ENCODE peak calls at places on chromosomes 6 and 20, in eight cellular contexts. R is HepG2, S is HCT116, W is K562, E is SK-N-SH, K is H1, D is endothelial cell of umbilical vein, L is GM12878. Z is an unnamed sample. For H3K9me3, the result is how much of the 10 kb centered on the place peaks cover.

GRCh38 chr20:51318058-51318960 is 224.2 kb downstream of the NFATC2 start:
- DNase-seq in K (peak), D (peak), W (peak), S (peak), E (peak), R (peak), L (no peak), Z (no peak)

GRCh38 chr6:24859608-24860007 is 60.9 kb upstream of the ARMH2 start:
- DNase-seq in S (no peak), K (no peak), R (no peak), E (no peak), D (no peak), L (no peak), W (no peak), Z (no peak)

GRCh38 chr6:1856381-1856780 is 246.7 kb downstream of the FOXC1 start:
- DNase-seq in S (no peak), R (no peak), E (peak), W (no peak), L (peak), D (peak), K (no peak), Z (peak)

GRCh38 chr6:15086273-15087158 is 159.4 kb upstream of the JARID2 start:
- DNase-seq in R (no peak), S (no peak), E (no peak), W (no peak), D (no peak), K (no peak), L (no peak), Z (no peak)

GRCh38 chr6:105174512-105174911 is 5.3 kb downstream of the POPDC3 start:
- DNase-seq in S (no peak), E (no peak), L (no peak), D (no peak), K (no peak), R (no peak), W (no peak), Z (no peak)

GRCh38 chr6:108417027-108417426 is 122.2 kb downstream of the AFG1L start:
- DNase-seq in R (no peak), L (no peak), K (no peak), E (no peak), D (no peak), W (no peak), S (no peak), Z (no peak)

GRCh38 chr6:75272145-75272840 is 12.3 kb downstream of the TMEM30A start:
- DNase-seq in K (no peak), L (no peak), E (no peak), D (peak), W (no peak), S (no peak), R (no peak), Z (no peak)

GRCh38 chr6:106124015-106124414 is 37.9 kb downstream of the PRDM1 start:
- DNase-seq in E (no peak), R (no peak), L (no peak), W (no peak), K (no peak), D (no peak), S (no peak), Z (no peak)

GRCh38 chr20:52191132-52191435 is 495 bp downstream of the ZFP64 start:
- DNase-seq in E (no peak), K (no peak), W (no peak), R (no peak), S (no peak), D (no peak), L (no peak), Z (no peak)

GRCh38 chr6:74213995-74214394 is 518.0 kb downstream of the CD109 start:
- DNase-seq in K (no peak), R (no peak), S (no peak), W (no peak), D (no peak), L (no peak), E (no peak), Z (no peak)

GRCh38 chr20:24983896-24984295 is 8.7 kb downstream of the APMAP start:
- DNase-seq in S (no peak), L (no peak), D (no peak), W (no peak), K (peak), E (no peak), R (no peak), Z (no peak)

GRCh38 chr6:25706314-25707014 is 48.1 kb upstream of the SLC17A4 start:
- DNase-seq in D (no peak), E (peak), R (peak), L (no peak), S (no peak), K (no peak), W (no peak), Z (no peak)

GRCh38 chr6:75532521-75532920 is 38.9 kb upstream of the FILIP1 start:
- DNase-seq in E (no peak), D (no peak), K (no peak), L (no peak), W (no peak), S (no peak), R (no peak), Z (no peak)

GRCh38 chr6:92847988-92848387 is 571.4 kb downstream of the EPHA7 start:
- DNase-seq in L (no peak), E (no peak), D (no peak), K (no peak), W (no peak), R (no peak), S (no peak), Z (no peak)

GRCh38 chr6:163310973-163311383 is 103.5 kb upstream of the QKI start:
- DNase-seq in L (no peak), E (no peak), K (no peak), D (no peak), S (no peak), W (no peak), R (no peak), Z (no peak)

GRCh38 chr6:131213501-131213990 is 78.3 kb downstream of the AKAP7 start:
- DNase-seq in L (no peak), K (no peak), D (peak), S (no peak), R (no peak), E (no peak), W (no peak), Z (no peak)

GRCh38 chr6:70388814-70389213 is 24.5 kb upstream of the FAM135A start:
- DNase-seq in E (no peak), S (no peak), D (no peak), R (no peak), W (peak), K (no peak), L (no peak), Z (no peak)

GRCh38 chr20:38171301-38172010 is 6.4 kb upstream of the TGM2 start:
- DNase-seq in K (no peak), W (no peak), E (no peak), R (peak), S (no peak), D (no peak), L (no peak), Z (no peak)

GRCh38 chr6:109174911-109175310 is 79.6 kb downstream of the CEP57L1 start:
- DNase-seq in E (no peak), S (no peak), K (no peak), W (no peak), D (no peak), R (no peak), L (no peak), Z (no peak)

GRCh38 chr20:25139061-25139705 is 56.3 kb upstream of the ENTPD6 start:
- DNase-seq in L (no peak), K (no peak), E (no peak), R (peak), D (no peak), S (peak), W (no peak), Z (no peak)

GRCh38 chr20:47773381-47773786 is 11.9 kb downstream of the SULF2 start:
- DNase-seq in R (no peak), K (no peak), W (no peak), S (no peak), E (no peak), D (peak), L (no peak), Z (no peak)

GRCh38 chr6:155234167-155234566 is 29.6 kb upstream of the CLDN20 start:
- DNase-seq in W (no peak), S (no peak), K (no peak), D (no peak), E (no peak), R (peak), L (no peak), Z (no peak)

GRCh38 chr6:11197175-11197535 is 35.3 kb downstream of the NEDD9 start:
- DNase-seq in W (no peak), K (no peak), D (peak), S (no peak), L (no peak), R (no peak), E (no peak), Z (no peak)

GRCh38 chr6:92577077-92577719 is 842.2 kb downstream of the EPHA7 start:
- DNase-seq in R (peak), K (no peak), S (no peak), W (no peak), D (peak), L (no peak), E (no peak), Z (no peak)

GRCh38 chr6:22954749-22955385 is 385.5 kb downstream of the HDGFL1 start:
- DNase-seq in K (no peak), E (no peak), R (peak), S (no peak), D (peak), W (no peak), L (no peak), Z (no peak)

GRCh38 chr6:7165736-7166296 is 58.1 kb downstream of the RREB1 start:
- DNase-seq in K (no peak), S (no peak), E (no peak), D (no peak), L (no peak), W (peak), R (no peak), Z (no peak)

GRCh38 chr6:159578629-159579028 is 114.4 kb downstream of the SOD2 start:
- DNase-seq in R (no peak), E (no peak), W (no peak), S (no peak), K (no peak), L (no peak), D (no peak), Z (no peak)

GRCh38 chr20:20297752-20298151 is 70.2 kb upstream of the INSM1 start:
- DNase-seq in K (no peak), L (no peak), S (no peak), W (no peak), R (no peak), E (no peak), D (no peak), Z (no peak)

GRCh38 chr20:20299904-20300303 is 68.0 kb upstream of the INSM1 start:
- DNase-seq in K (no peak), E (no peak), R (no peak), D (no peak), W (no peak), S (no peak), L (no peak), Z (no peak)

GRCh38 chr20:20304942-20305341 is 63.0 kb upstream of the INSM1 start:
- DNase-seq in S (no peak), E (no peak), W (no peak), K (no peak), L (no peak), D (no peak), R (no peak), Z (no peak)

GRCh38 chr20:20303742-20304141 is 64.2 kb upstream of the INSM1 start:
- DNase-seq in R (no peak), E (no peak), K (no peak), D (no peak), S (no peak), L (no peak), W (no peak), Z (no peak)

GRCh38 chr20:20303320-20303719 is 64.6 kb upstream of the INSM1 start:
- DNase-seq in E (no peak), L (no peak), S (no peak), D (no peak), R (no peak), K (no peak), W (no peak), Z (no peak)
- TF ChIP-seq POLR2AphosphoS5 in E (no peak), L (no peak), S (no peak), D (no peak), R (no peak), K (no peak), W (no peak), Z (no peak)

GRCh38 chr6:43887340-43887858 is 117.4 kb downstream of the VEGFA start:
- DNase-seq in K (no peak), R (no peak), E (no peak), D (no peak), L (no peak), W (no peak), S (no peak), Z (no peak)

GRCh38 chr6:43893073-43893472 is 123.1 kb downstream of the VEGFA start:
- DNase-seq in K (no peak), W (no peak), D (no peak), E (no peak), L (no peak), S (no peak), R (no peak), Z (no peak)

GRCh38 chr6:43887906-43888683 is 118.1 kb downstream of the VEGFA start:
- DNase-seq in K (no peak), L (no peak), W (peak), S (no peak), E (no peak), R (no peak), D (no peak), Z (no peak)

GRCh38 chr6:43891072-43891870 is 121.3 kb downstream of the VEGFA start:
- DNase-seq in E (no peak), L (no peak), S (no peak), K (peak), R (no peak), W (no peak), D (no peak), Z (no peak)

DNA sequence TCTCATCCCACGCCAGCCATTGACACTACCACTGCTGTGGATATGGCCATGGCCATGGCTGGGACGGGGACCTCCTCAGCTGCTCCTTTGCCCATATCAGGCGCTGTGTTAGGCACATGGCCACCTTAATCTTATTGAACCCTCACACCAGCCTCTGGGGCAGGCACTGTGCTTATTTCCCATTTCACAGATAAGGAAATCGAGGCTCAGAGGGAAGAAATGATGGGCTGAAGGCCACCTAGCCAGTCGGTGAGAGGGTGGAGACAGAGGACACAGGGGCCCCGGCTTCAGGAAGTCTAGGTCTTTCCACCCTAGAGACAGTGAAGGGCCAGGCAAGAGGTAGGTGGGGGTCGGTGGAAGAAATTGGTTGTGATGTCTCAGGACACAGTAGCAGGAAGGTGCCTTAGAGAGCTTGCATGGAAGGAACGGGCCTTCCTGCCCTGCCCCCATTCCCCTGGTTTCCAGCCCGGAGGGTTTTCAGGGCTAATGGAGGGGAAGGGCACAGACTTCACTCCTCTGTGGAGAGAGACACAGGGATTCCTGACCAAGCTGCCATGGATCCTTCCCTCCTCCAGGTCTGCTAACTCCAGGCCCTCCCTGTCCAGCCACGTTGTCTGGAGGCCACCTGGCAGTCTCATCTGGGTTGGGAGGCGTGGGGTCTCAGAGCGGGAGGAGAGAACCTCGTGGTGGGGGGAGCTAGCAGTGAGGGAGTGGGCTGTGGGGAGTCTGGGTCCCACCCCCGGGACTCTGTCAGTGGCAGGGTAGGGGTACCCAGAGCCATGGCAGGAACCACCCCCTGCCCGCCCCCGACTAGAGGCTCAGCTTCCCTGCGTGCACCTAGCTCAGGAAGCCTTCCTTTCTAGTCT is 120.4 kb downstream of the VEGFA start:
- DNase-seq in L (no peak), K (no peak), E (peak), D (no peak), S (no peak), R (no peak), W (no peak), Z (no peak)
- H3K9ac ChIP-seq in L (no peak), K (no peak), E (no peak), D (no peak), S (no peak), R (no peak), W (peak), Z (no peak)

GRCh38 chr6:128464790-128465189 is 55.6 kb downstream of the PTPRK start:
- DNase-seq in S (no peak), D (peak), R (no peak), L (no peak), E (no peak), K (no peak), W (no peak), Z (no peak)
- H3K9me3 ChIP-seq in S (under half), D (under half), R (under half), L (under half), E (under half), K (under half), W (under half), Z (under half)

GRCh38 chr6:21331221-21331620 is 262.3 kb upstream of the SOX4 start:
- DNase-seq in W (no peak), E (no peak), S (no peak), R (no peak), K (no peak), L (no peak), D (no peak), Z (no peak)
- TF ChIP-seq POLR2AphosphoS5 in W (no peak), E (no peak), S (no peak), R (no peak), K (no peak), L (no peak), D (no peak), Z (no peak)

GRCh38 chr6:77470983-77471382 is 7.7 kb upstream of the HTR1B start:
- DNase-seq in S (no peak), E (no peak), K (no peak), W (no peak), L (no peak), R (no peak), D (peak), Z (no peak)
- H3K9ac ChIP-seq in S (no peak), E (no peak), K (no peak), W (no peak), L (no peak), R (no peak), D (no peak), Z (no peak)

Z was measured in SK-N-MC.